ENCODE peak calls at places on chromosome 9, in five cellular contexts. One of them, this sample, is unnamed.

GRCh38 chr9:129785866-129786265 is 17.1 kb upstream of the TOR1B start:
- DNase-seq in HepG2: no peak
- DNase-seq in fibroblast of lung: no peak
- DNase-seq in tibial nerve: no peak
- DNase-seq in mammary epithelial cell: no peak
- DNase-seq in this sample: no peak

GRCh38 chr9:20620658-20621552 is 1.4 kb downstream of the MLLT3 start:
- DNase-seq in HepG2: no peak
- DNase-seq in fibroblast of lung: peak
- DNase-seq in tibial nerve: peak
- DNase-seq in mammary epithelial cell: peak
- DNase-seq in this sample: no peak

GRCh38 chr9:72362118-72362531 is 2.9 kb downstream of the ZFAND5 start:
- DNase-seq in HepG2: peak
- DNase-seq in fibroblast of lung: peak
- DNase-seq in tibial nerve: no peak
- DNase-seq in mammary epithelial cell: peak
- DNase-seq in this sample: no peak

GRCh38 chr9:115456515-115456914 is 338.6 kb upstream of the TNC start:
- DNase-seq in HepG2: no peak
- DNase-seq in fibroblast of lung: peak
- DNase-seq in tibial nerve: peak
- DNase-seq in mammary epithelial cell: no peak
- DNase-seq in this sample: peak

GRCh38 chr9:7613931-7614330 is 185.6 kb downstream of the DMAC1 start:
- DNase-seq in HepG2: no peak
- DNase-seq in fibroblast of lung: no peak
- DNase-seq in tibial nerve: no peak
- DNase-seq in mammary epithelial cell: no peak
- DNase-seq in this sample: no peak

GRCh38 chr9:75148551-75148950 is 60.2 kb downstream of the OSTF1 start:
- DNase-seq in HepG2: no peak
- DNase-seq in fibroblast of lung: peak
- DNase-seq in tibial nerve: no peak
- DNase-seq in mammary epithelial cell: peak
- DNase-seq in this sample: peak

GRCh38 chr9:131238402-131239021 is 37.8 kb downstream of the FAM78A start:
- DNase-seq in HepG2: no peak
- DNase-seq in fibroblast of lung: peak
- DNase-seq in tibial nerve: no peak
- DNase-seq in mammary epithelial cell: no peak
- DNase-seq in this sample: no peak

GRCh38 chr9:35790385-35791291 is 753 bp upstream of the NPR2 start:
- DNase-seq in HepG2: peak
- DNase-seq in fibroblast of lung: peak
- DNase-seq in tibial nerve: peak
- DNase-seq in mammary epithelial cell: peak
- DNase-seq in this sample: peak

GRCh38 chr9:109918359-109919163 is 138.6 kb downstream of the PALM2AKAP2 start:
- DNase-seq in HepG2: no peak
- DNase-seq in fibroblast of lung: no peak
- DNase-seq in tibial nerve: no peak
- DNase-seq in mammary epithelial cell: no peak
- DNase-seq in this sample: no peak

GRCh38 chr9:73402081-73403028 is 250.7 kb downstream of the ANXA1 start:
- DNase-seq in HepG2: no peak
- DNase-seq in fibroblast of lung: peak
- DNase-seq in tibial nerve: no peak
- DNase-seq in mammary epithelial cell: no peak
- DNase-seq in this sample: no peak

GRCh38 chr9:35948901-35949318 is 9.0 kb downstream of the OR2S2 start:
- DNase-seq in HepG2: peak
- DNase-seq in fibroblast of lung: no peak
- DNase-seq in tibial nerve: no peak
- DNase-seq in mammary epithelial cell: no peak
- DNase-seq in this sample: no peak

GRCh38 chr9:8855046-8855445 is 1055.5 kb upstream of the DMAC1 start:
- DNase-seq in HepG2: no peak
- DNase-seq in fibroblast of lung: peak
- DNase-seq in tibial nerve: no peak
- DNase-seq in mammary epithelial cell: no peak
- DNase-seq in this sample: no peak

GRCh38 chr9:137880160-137880975 is 2.8 kb downstream of the CACNA1B start:
- DNase-seq in HepG2: no peak
- DNase-seq in fibroblast of lung: no peak
- DNase-seq in tibial nerve: no peak
- DNase-seq in mammary epithelial cell: no peak
- DNase-seq in this sample: no peak

GRCh38 chr9:13845460-13845859 is 468.5 kb downstream of the NFIB start:
- DNase-seq in HepG2: no peak
- DNase-seq in fibroblast of lung: peak
- DNase-seq in tibial nerve: no peak
- DNase-seq in mammary epithelial cell: peak
- DNase-seq in this sample: no peak

GRCh38 chr9:6616976-6617375 is 28.6 kb downstream of the GLDC start:
- DNase-seq in HepG2: no peak
- DNase-seq in fibroblast of lung: peak
- DNase-seq in tibial nerve: no peak
- DNase-seq in mammary epithelial cell: no peak
- DNase-seq in this sample: no peak

GRCh38 chr9:138022121-138022741 is 144.6 kb downstream of the CACNA1B start:
- DNase-seq in HepG2: no peak
- DNase-seq in fibroblast of lung: no peak
- DNase-seq in tibial nerve: no peak
- DNase-seq in mammary epithelial cell: peak
- DNase-seq in this sample: no peak

GRCh38 chr9:137719194-137719593 is 100.4 kb downstream of the EHMT1 start:
- DNase-seq in HepG2: no peak
- DNase-seq in fibroblast of lung: no peak
- DNase-seq in tibial nerve: no peak
- DNase-seq in mammary epithelial cell: no peak
- DNase-seq in this sample: no peak

GRCh38 chr9:23824241-23825142 is 1.5 kb downstream of the ELAVL2 start:
- DNase-seq in HepG2: no peak
- DNase-seq in fibroblast of lung: peak
- DNase-seq in tibial nerve: no peak
- DNase-seq in mammary epithelial cell: peak
- DNase-seq in this sample: no peak

GRCh38 chr9:121859646-121860045 is 208.2 kb downstream of the DAB2IP start:
- DNase-seq in HepG2: no peak
- DNase-seq in fibroblast of lung: no peak
- DNase-seq in tibial nerve: no peak
- DNase-seq in mammary epithelial cell: no peak
- DNase-seq in this sample: no peak

GRCh38 chr9:103245369-103245768 is 250.2 kb downstream of the CYLC2 start:
- DNase-seq in HepG2: no peak
- DNase-seq in fibroblast of lung: no peak
- DNase-seq in tibial nerve: no peak
- DNase-seq in mammary epithelial cell: no peak
- DNase-seq in this sample: no peak

GRCh38 chr9:118962426-118962825 is 406.8 kb downstream of the BRINP1 start:
- DNase-seq in HepG2: no peak
- DNase-seq in fibroblast of lung: peak
- DNase-seq in tibial nerve: no peak
- DNase-seq in mammary epithelial cell: no peak
- DNase-seq in this sample: no peak

GRCh38 chr9:17906204-17906840 is 327.5 kb downstream of the SH3GL2 start:
- DNase-seq in HepG2: no peak
- DNase-seq in fibroblast of lung: no peak
- DNase-seq in tibial nerve: no peak
- DNase-seq in mammary epithelial cell: peak
- DNase-seq in this sample: no peak

GRCh38 chr9:93577045-93577939 is 908 bp downstream of the PHF2 start:
- DNase-seq in HepG2: no peak
- DNase-seq in fibroblast of lung: no peak
- DNase-seq in tibial nerve: no peak
- DNase-seq in mammary epithelial cell: peak
- DNase-seq in this sample: no peak

GRCh38 chr9:129173296-129174101 is 4.6 kb downstream of the IER5L start:
- DNase-seq in HepG2: no peak
- DNase-seq in fibroblast of lung: peak
- DNase-seq in tibial nerve: no peak
- DNase-seq in mammary epithelial cell: no peak
- DNase-seq in this sample: no peak

GRCh38 chr9:98707158-98708102 is 1.3 kb downstream of the GABBR2 start:
- DNase-seq in HepG2: peak
- DNase-seq in fibroblast of lung: peak
- DNase-seq in tibial nerve: no peak
- DNase-seq in mammary epithelial cell: peak
- DNase-seq in this sample: peak

GRCh38 chr9:98708933-98709911 is at the start of gene GABBR2:
- DNase-seq in HepG2: no peak
- DNase-seq in fibroblast of lung: peak
- DNase-seq in tibial nerve: no peak
- DNase-seq in mammary epithelial cell: no peak
- DNase-seq in this sample: no peak

GRCh38 chr9:98708103-98708932 is 417 bp downstream of the GABBR2 start:
- DNase-seq in HepG2: no peak
- DNase-seq in fibroblast of lung: no peak
- DNase-seq in tibial nerve: no peak
- DNase-seq in mammary epithelial cell: no peak
- DNase-seq in this sample: no peak

GRCh38 chr9:98709968-98710965 is 1.5 kb upstream of the GABBR2 start:
- DNase-seq in HepG2: no peak
- DNase-seq in fibroblast of lung: peak
- DNase-seq in tibial nerve: no peak
- DNase-seq in mammary epithelial cell: peak
- DNase-seq in this sample: peak

DNA sequence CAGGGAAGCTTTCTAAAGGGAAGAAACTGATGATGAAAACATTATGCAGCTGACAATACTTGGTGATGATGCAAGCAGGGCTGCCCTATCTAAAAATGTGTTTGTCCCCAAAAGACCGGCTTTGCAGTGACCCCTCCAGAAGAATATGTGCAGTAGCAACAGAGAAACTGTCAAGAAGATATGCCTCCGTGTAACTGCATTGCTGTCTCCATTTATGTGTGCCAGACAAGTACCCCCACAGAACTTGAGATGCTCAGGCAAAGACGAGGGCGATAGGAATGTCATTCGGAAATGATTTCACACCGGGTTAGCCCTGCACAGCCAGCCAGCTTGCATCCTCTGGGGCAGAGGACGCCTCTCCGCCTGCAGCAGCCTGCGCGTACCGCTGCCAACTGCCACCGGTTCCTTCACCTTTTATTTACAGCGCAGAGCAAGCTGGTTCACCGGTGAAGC is 2.1 kb downstream of the GABBR2 start:
- DNase-seq in HepG2: no peak
- DNase-seq in fibroblast of lung: peak
- DNase-seq in tibial nerve: no peak
- DNase-seq in mammary epithelial cell: no peak
- DNase-seq in this sample: no peak
- H3K4me3 ChIP-seq in HepG2: no peak
- H3K4me3 ChIP-seq in fibroblast of lung: peak
- H3K4me3 ChIP-seq in tibial nerve: no peak
- H3K4me3 ChIP-seq in mammary epithelial cell: no peak
- H3K4me3 ChIP-seq in this sample: peak

DNA sequence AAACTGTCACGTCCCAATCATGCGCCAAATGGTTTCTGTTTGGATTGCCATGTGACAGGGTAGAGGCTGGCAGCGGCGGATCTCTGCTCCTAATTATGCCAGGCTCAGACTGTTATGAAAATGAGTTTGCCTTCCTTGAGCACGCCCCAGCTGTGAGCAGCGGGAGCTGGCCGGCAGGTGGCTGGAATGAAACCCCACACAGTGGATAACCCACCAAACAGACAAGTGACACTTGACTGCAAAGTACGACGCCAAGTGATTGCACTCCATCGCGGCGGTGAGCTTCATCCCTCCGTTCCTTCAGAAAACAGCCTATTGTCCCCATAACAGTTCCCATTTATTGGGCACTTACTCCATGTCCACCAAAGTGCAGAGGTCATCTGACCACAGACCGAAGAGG is 75.4 kb downstream of the CFAP77 start:
- DNase-seq in HepG2: no peak
- DNase-seq in fibroblast of lung: no peak
- DNase-seq in tibial nerve: no peak
- DNase-seq in mammary epithelial cell: no peak
- DNase-seq in this sample: no peak
- H3K27ac ChIP-seq in HepG2: no peak
- H3K27ac ChIP-seq in fibroblast of lung: no peak
- H3K27ac ChIP-seq in tibial nerve: no peak
- H3K27ac ChIP-seq in mammary epithelial cell: no peak
- H3K27ac ChIP-seq in this sample: no peak

GRCh38 chr9:123401879-123402513 is 46.0 kb downstream of the CRB2 start:
- DNase-seq in HepG2: peak
- DNase-seq in fibroblast of lung: peak
- DNase-seq in tibial nerve: peak
- DNase-seq in mammary epithelial cell: peak
- DNase-seq in this sample: peak
- TF ChIP-seq CTCF in HepG2: peak
- TF ChIP-seq CTCF in fibroblast of lung: peak
- TF ChIP-seq CTCF in tibial nerve: peak
- TF ChIP-seq CTCF in mammary epithelial cell: peak
- TF ChIP-seq CTCF in this sample: peak

GRCh38 chr9:112078432-112078831 is 96.7 kb downstream of the SUSD1 start:
- DNase-seq in HepG2: no peak
- DNase-seq in fibroblast of lung: no peak
- DNase-seq in tibial nerve: no peak
- DNase-seq in mammary epithelial cell: no peak
- DNase-seq in this sample: no peak

GRCh38 chr9:112076814-112077213 is 98.3 kb downstream of the SUSD1 start:
- DNase-seq in HepG2: no peak
- DNase-seq in fibroblast of lung: no peak
- DNase-seq in tibial nerve: no peak
- DNase-seq in mammary epithelial cell: no peak
- DNase-seq in this sample: no peak

GRCh38 chr9:112075009-112075378 is 100.1 kb downstream of the SUSD1 start:
- DNase-seq in HepG2: no peak
- DNase-seq in fibroblast of lung: no peak
- DNase-seq in tibial nerve: no peak
- DNase-seq in mammary epithelial cell: no peak
- DNase-seq in this sample: no peak

GRCh38 chr9:112072721-112073553 is 102.2 kb downstream of the SUSD1 start:
- DNase-seq in HepG2: no peak
- DNase-seq in fibroblast of lung: peak
- DNase-seq in tibial nerve: no peak
- DNase-seq in mammary epithelial cell: peak
- DNase-seq in this sample: peak

GRCh38 chr9:112074250-112075008 is 100.7 kb downstream of the SUSD1 start:
- DNase-seq in HepG2: peak
- DNase-seq in fibroblast of lung: peak
- DNase-seq in tibial nerve: peak
- DNase-seq in mammary epithelial cell: peak
- DNase-seq in this sample: peak
- H3K4me3 ChIP-seq in HepG2: no peak
- H3K4me3 ChIP-seq in fibroblast of lung: no peak
- H3K4me3 ChIP-seq in tibial nerve: no peak
- H3K4me3 ChIP-seq in mammary epithelial cell: no peak
- H3K4me3 ChIP-seq in this sample: no peak

This sample was measured in AG04450.